ENCODE peak calls at places on chromosomes 11 and 22, in four cellular contexts. A, U, P and D are unnamed samples.

GRCh38 chr11:77402218-77402556 is 71.7 kb downstream of the PAK1 start:
- DNase-seq in A (no peak), U (no peak), P (no peak), D (peak)

GRCh38 chr11:61378713-61379313 is 13.6 kb upstream of the TMEM216 start:
- DNase-seq in A (peak), U (peak), P (peak), D (peak)

GRCh38 chr11:62054484-62055121 is 69.2 kb upstream of the INCENP start:
- DNase-seq in A (peak), U (no peak), P (no peak), D (peak)

GRCh38 chr11:66564538-66564937 is 3.9 kb downstream of the CTSF start:
- DNase-seq in A (no peak), U (no peak), P (no peak), D (no peak)

GRCh38 chr11:63951779-63952536 is 13.2 kb downstream of the NAA40 start:
- DNase-seq in A (no peak), U (no peak), P (no peak), D (peak)

GRCh38 chr22:49664891-49665290 is 162.8 kb downstream of the BRD1 start:
- DNase-seq in A (no peak), U (peak), P (no peak), D (no peak)

GRCh38 chr11:104410336-104410735 is 246.4 kb upstream of the PDGFD start:
- DNase-seq in A (no peak), U (no peak), P (peak), D (no peak)

GRCh38 chr11:128956401-128957203 is 13.9 kb upstream of the TP53AIP1 start:
- DNase-seq in A (peak), U (no peak), P (peak), D (peak)

GRCh38 chr11:45062115-45062514 is 84.3 kb upstream of the PRDM11 start:
- DNase-seq in A (no peak), U (no peak), P (no peak), D (no peak)

GRCh38 chr22:17808688-17809403 is 34.6 kb upstream of the BID start:
- DNase-seq in A (peak), U (no peak), P (no peak), D (no peak)

GRCh38 chr11:13434247-13435205 is 28.5 kb downstream of the BTBD10 start:
- DNase-seq in A (peak), U (no peak), P (no peak), D (peak)

GRCh38 chr11:66068154-66068821 is 1.8 kb upstream of the PACS1 start:
- DNase-seq in A (peak), U (peak), P (peak), D (peak)

GRCh38 chr11:65611028-65611757 is 2.8 kb downstream of the MAP3K11 start:
- DNase-seq in A (no peak), U (no peak), P (no peak), D (no peak)

GRCh38 chr22:27991586-27992293 is 72.7 kb upstream of the PITPNB start:
- DNase-seq in A (no peak), U (peak), P (no peak), D (no peak)

GRCh38 chr22:45308624-45309421 is 911 bp upstream of the FAM118A start:
- DNase-seq in A (no peak), U (no peak), P (no peak), D (no peak)

GRCh38 chr22:30396871-30397655 is at the start of gene SEC14L2:
- DNase-seq in A (peak), U (peak), P (no peak), D (peak)

GRCh38 chr22:37230673-37231405 is 13.2 kb downstream of the RAC2 start:
- DNase-seq in A (no peak), U (no peak), P (no peak), D (no peak)

GRCh38 chr11:133992121-133992520 is 35.4 kb upstream of the IGSF9B start:
- DNase-seq in A (no peak), U (no peak), P (no peak), D (no peak)

GRCh38 chr11:62755086-62755615 is 1.2 kb upstream of the ZBTB3 start:
- DNase-seq in A (no peak), U (no peak), P (no peak), D (no peak)

GRCh38 chr22:26264162-26264561 is 94.9 kb downstream of the SEZ6L start:
- DNase-seq in A (no peak), U (no peak), P (no peak), D (no peak)

GRCh38 chr11:64762916-64763803 is 3.4 kb upstream of the PYGM start:
- DNase-seq in A (peak), U (no peak), P (peak), D (peak)

GRCh38 chr11:2513441-2513840 is 68.6 kb downstream of the KCNQ1 start:
- DNase-seq in A (no peak), U (no peak), P (no peak), D (no peak)

GRCh38 chr11:31863170-31863929 is 52.2 kb upstream of the PAX6 start:
- DNase-seq in A (no peak), U (no peak), P (no peak), D (no peak)

GRCh38 chr11:116865696-116866095 is 28.3 kb upstream of the APOA1 start:
- DNase-seq in A (peak), U (no peak), P (no peak), D (no peak)

GRCh38 chr11:76698321-76699043 is 27.9 kb upstream of the LRRC32 start:
- DNase-seq in A (no peak), U (no peak), P (no peak), D (peak)

GRCh38 chr22:39959640-39960447 is at the start of gene TMA7B:
- DNase-seq in A (peak), U (no peak), P (no peak), D (peak)
- TF ChIP-seq CTCF in A (peak), U (peak), P (peak), D (peak)

DNA sequence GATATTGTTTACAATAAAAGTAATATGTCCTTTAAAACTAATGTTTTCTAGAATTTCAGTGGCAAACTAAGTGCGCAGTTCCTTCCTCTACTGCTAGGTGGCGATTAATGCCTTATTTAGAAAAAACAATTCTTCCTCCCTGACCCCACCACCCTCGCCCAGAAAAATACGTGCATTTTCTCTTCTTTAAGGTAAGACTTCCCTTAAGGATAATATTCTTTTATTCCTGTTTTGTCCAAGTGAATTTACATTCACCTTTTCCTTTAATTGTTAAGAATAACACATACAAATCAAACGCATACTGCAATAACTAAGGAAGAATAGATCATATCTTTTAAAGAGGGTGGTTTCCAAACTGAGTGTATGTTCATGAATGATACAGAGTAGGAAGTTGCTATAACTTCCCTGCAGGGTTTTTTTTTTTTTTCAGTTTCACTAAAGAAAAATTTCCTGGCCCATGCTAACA is 17.0 kb upstream of the PSMA1 start:
- DNase-seq in A (peak), U (no peak), P (no peak), D (peak)
- H3K4me3 ChIP-seq in A (no peak), U (no peak), P (no peak), D (no peak)

GRCh38 chr11:118437046-118437735 is 899 bp downstream of the KMT2A start:
- DNase-seq in A (peak), U (no peak), P (no peak), D (peak)

GRCh38 chr11:118436639-118437045 is 350 bp downstream of the KMT2A start:
- DNase-seq in A (peak), U (no peak), P (no peak), D (peak)

GRCh38 chr11:118439656-118440055 is 3.4 kb downstream of the KMT2A start:
- DNase-seq in A (no peak), U (no peak), P (no peak), D (no peak)

GRCh38 chr11:118437736-118438125 is 1.4 kb downstream of the KMT2A start:
- DNase-seq in A (peak), U (no peak), P (no peak), D (peak)

DNA sequence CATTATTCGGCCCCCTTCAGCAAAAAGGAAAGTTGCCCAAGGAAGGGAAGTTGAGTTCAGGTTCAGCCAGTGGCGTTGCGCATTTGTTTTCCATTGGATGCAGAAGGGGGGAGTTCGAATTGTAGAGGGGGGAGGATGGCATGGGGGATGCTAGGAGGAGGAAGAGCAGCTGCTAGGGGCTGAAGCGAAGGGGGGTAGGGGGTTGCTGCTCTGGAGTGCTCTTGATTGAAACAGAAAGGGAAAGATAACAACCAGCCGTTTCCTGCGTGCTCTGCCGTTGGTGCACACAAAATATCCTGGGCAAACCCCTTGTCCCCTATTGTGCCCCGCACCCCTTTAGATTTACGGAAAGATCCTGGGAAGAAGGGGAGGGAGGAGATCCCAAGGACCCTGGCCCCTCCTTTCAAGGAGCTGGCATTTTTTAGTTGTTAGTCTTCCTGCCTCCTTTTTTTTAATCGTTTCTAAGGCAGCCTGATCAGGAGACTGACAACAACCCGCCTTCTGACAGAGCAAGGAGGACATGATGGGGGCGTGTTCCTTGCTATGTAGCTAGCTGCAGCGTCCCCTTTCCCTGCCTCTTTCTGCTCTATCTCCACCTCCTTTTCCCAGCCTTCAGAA is 2.1 kb downstream of the KMT2A start:
- DNase-seq in A (peak), U (no peak), P (peak), D (peak)
- TF ChIP-seq CTCF in A (no peak), U (no peak), P (no peak), D (peak)

DNA sequence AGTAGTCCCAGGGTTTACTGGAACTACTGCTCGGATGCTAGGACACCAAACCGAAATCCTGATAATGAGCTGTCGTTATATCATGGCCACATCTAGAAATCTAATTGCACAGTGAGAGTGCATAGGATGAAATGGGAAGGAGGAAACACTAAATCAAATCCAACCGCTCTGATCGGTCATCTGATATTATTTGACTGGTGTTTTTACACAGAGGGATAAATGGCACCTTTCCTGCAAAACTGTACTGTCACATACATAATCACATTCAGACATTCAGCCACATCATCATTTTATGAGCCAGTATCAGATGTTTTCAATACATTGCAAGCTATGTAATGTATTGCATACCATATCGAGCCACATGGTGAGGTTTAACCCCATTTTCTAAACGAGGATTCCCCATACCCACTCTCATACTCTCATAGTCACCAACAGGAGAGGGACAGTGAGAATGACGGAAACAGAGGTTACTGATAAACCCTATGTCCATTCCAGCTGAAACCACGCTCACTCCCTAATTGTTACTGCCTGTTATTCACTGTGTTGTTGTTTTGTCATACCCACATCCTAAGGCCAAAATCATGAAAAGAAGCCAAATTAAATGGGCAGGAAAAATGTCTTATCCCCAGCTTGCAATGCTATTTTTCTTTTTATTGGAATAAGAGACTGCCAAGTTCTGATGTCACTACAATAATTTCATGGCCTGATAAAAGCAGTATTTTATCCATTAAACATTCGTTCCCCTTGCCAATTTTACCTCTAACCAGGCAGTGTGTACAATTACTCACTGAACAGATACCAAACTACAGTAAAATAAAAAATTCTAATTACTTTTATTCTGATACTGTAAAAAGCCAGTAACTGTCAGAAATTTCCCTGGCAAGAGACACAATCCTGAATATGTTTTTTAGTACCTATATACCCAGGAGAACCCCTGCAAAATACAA is 9.1 kb downstream of the CDON start:
- DNase-seq in A (no peak), U (no peak), P (no peak), D (no peak)
- H3K4me3 ChIP-seq in A (no peak), U (no peak), P (no peak), D (no peak)

DNA sequence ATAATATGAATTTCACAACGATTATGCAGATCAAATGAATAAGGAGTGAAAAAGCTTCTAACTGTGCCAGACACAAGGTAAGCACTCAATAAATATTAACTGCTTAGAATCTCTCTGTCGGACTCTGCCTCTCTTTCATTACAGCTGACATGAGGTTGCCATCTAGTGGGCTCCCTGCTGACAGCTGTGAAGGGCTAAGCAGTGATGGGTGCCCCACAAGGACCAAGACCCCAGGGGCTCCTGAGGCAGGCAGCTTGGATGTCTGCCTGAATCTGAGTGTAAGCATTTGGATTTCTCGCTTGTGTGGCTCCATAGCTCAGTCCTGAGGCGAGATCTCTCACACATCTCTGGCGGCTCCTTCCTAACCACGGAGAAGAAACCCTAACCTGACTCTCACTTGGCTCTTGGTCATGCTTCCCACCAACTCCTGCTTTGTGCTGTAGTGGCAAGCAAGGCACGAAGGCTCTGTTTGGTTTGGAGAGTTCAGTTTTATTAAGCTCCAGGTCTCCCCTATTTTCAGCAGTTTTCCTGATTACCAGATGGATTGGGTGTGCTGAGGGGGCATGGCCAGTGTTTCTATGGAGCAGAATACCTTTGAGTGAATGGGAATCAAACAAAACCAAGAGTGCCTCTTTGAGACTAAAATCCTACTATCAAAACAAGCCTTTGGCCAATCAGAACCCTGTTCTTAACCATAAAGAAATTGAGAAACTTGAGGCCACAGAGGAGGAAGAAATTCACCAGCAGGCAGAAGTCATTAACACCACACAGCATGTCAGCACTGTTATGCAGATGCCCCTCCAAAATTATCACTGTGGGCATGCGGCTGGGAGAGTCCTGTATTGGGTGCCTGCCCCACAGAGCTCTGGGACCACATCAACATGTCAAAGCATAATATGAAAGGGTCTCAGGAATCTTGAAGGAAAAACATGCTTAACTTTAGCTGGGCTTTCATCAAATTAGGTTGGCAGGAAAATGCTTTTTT is 152.8 kb upstream of the NTM start:
- DNase-seq in A (peak), U (no peak), P (no peak), D (peak)
- TF ChIP-seq CTCF in A (peak), U (no peak), P (no peak), D (peak)